ENCODE peak calls at places on chromosome 19, in four cellular contexts. One of them, this sample, is unnamed.
A peak's percentile ranks its signal among the peaks of the same experiment; 100 is the strongest.

GRCh38 chr19:42568006-42568405 is 26.7 kb downstream of the CEACAM8 start:
- DNase-seq in CD8-positive, alpha-beta T cell: no peak
- DNase-seq in stomach: no peak
- DNase-seq in endodermal cell: no peak
- DNase-seq in this sample: no peak

GRCh38 chr19:56538761-56539263 is at the start of gene ZFP28:
- DNase-seq in CD8-positive, alpha-beta T cell: no peak
- DNase-seq in stomach: no peak
- DNase-seq in endodermal cell: peak; percentile 91
- DNase-seq in this sample: no peak

GRCh38 chr19:28184997-28185396 is 1028.0 kb downstream of the UQCRFS1 start:
- DNase-seq in CD8-positive, alpha-beta T cell: no peak
- DNase-seq in stomach: no peak
- DNase-seq in endodermal cell: no peak
- DNase-seq in this sample: no peak

GRCh38 chr19:6862673-6863078 is 24.7 kb upstream of the ADGRE1 start:
- DNase-seq in CD8-positive, alpha-beta T cell: peak; percentile 91
- DNase-seq in stomach: peak; percentile 78
- DNase-seq in endodermal cell: peak; percentile 97
- DNase-seq in this sample: peak; percentile 89

GRCh38 chr19:35903550-35904179 is 1.3 kb downstream of the HCST start:
- DNase-seq in CD8-positive, alpha-beta T cell: peak; percentile 87
- DNase-seq in stomach: peak; percentile 77
- DNase-seq in endodermal cell: peak; percentile 92
- DNase-seq in this sample: peak; percentile 69

GRCh38 chr19:16623576-16623975 is 4.4 kb downstream of the MED26 start:
- DNase-seq in CD8-positive, alpha-beta T cell: no peak
- DNase-seq in stomach: no peak
- DNase-seq in endodermal cell: no peak
- DNase-seq in this sample: no peak

GRCh38 chr19:46674416-46675178 is 13.6 kb upstream of the DACT3 start:
- DNase-seq in CD8-positive, alpha-beta T cell: no peak
- DNase-seq in stomach: no peak
- DNase-seq in endodermal cell: peak; percentile 95
- DNase-seq in this sample: peak; percentile 66

GRCh38 chr19:47315125-47315821 is 5.6 kb downstream of the C5AR1 start:
- DNase-seq in CD8-positive, alpha-beta T cell: no peak
- DNase-seq in stomach: peak; percentile 44
- DNase-seq in endodermal cell: peak; percentile 77
- DNase-seq in this sample: no peak

GRCh38 chr19:50803633-50804419 is 13.6 kb downstream of the ACP4 start:
- DNase-seq in CD8-positive, alpha-beta T cell: no peak
- DNase-seq in stomach: no peak
- DNase-seq in endodermal cell: no peak
- DNase-seq in this sample: peak; percentile 83

GRCh38 chr19:34667349-34668076 is 9.4 kb downstream of the SCGB2B2 start:
- DNase-seq in CD8-positive, alpha-beta T cell: no peak
- DNase-seq in stomach: no peak
- DNase-seq in endodermal cell: no peak
- DNase-seq in this sample: no peak

GRCh38 chr19:49316284-49316683 is 8.7 kb downstream of the SLC6A16 start:
- DNase-seq in CD8-positive, alpha-beta T cell: no peak
- DNase-seq in stomach: no peak
- DNase-seq in endodermal cell: no peak
- DNase-seq in this sample: no peak

GRCh38 chr19:8702350-8702749 is 3.8 kb upstream of the ACTL9 start:
- DNase-seq in CD8-positive, alpha-beta T cell: peak; percentile 18
- DNase-seq in stomach: no peak
- DNase-seq in endodermal cell: no peak
- DNase-seq in this sample: no peak

GRCh38 chr19:38699647-38700349 is 44.5 kb downstream of the CAPN12 start:
- DNase-seq in CD8-positive, alpha-beta T cell: no peak
- DNase-seq in stomach: no peak
- DNase-seq in endodermal cell: no peak
- DNase-seq in this sample: no peak

GRCh38 chr19:3096902-3097326 is 2.8 kb downstream of the GNA11 start:
- DNase-seq in CD8-positive, alpha-beta T cell: no peak
- DNase-seq in stomach: no peak
- DNase-seq in endodermal cell: no peak
- DNase-seq in this sample: no peak

GRCh38 chr19:19170053-19170945 is at the start of gene MEF2B:
- DNase-seq in CD8-positive, alpha-beta T cell: peak; percentile 77
- DNase-seq in stomach: peak; percentile 88
- DNase-seq in endodermal cell: peak; percentile 97
- DNase-seq in this sample: peak; percentile 94

GRCh38 chr19:11164879-11165406 is 9.4 kb upstream of the SPC24 start:
- DNase-seq in CD8-positive, alpha-beta T cell: no peak
- DNase-seq in stomach: peak; percentile 65
- DNase-seq in endodermal cell: no peak
- DNase-seq in this sample: no peak

GRCh38 chr19:10848208-10848843 is at the start of gene C19orf38:
- DNase-seq in CD8-positive, alpha-beta T cell: no peak
- DNase-seq in stomach: no peak
- DNase-seq in endodermal cell: no peak
- DNase-seq in this sample: no peak

GRCh38 chr19:21901861-21902260 is 65.9 kb upstream of the ZNF43 start:
- DNase-seq in CD8-positive, alpha-beta T cell: no peak
- DNase-seq in stomach: no peak
- DNase-seq in endodermal cell: no peak
- DNase-seq in this sample: no peak

GRCh38 chr19:2327773-2328400 is 499 bp downstream of the LSM7 start:
- DNase-seq in CD8-positive, alpha-beta T cell: peak; percentile 48
- DNase-seq in stomach: peak; percentile 52
- DNase-seq in endodermal cell: peak; percentile 90
- DNase-seq in this sample: peak; percentile 80

GRCh38 chr19:30146346-30146745 is 204.3 kb downstream of the URI1 start:
- DNase-seq in CD8-positive, alpha-beta T cell: no peak
- DNase-seq in stomach: no peak
- DNase-seq in endodermal cell: no peak
- DNase-seq in this sample: no peak

GRCh38 chr19:16143399-16144215 is at the start of gene HSH2D:
- DNase-seq in CD8-positive, alpha-beta T cell: peak; percentile 79
- DNase-seq in stomach: peak; percentile 94
- DNase-seq in endodermal cell: peak; percentile 87
- DNase-seq in this sample: no peak

GRCh38 chr19:56974554-56975207 is 134.2 kb upstream of the PEG3 start:
- DNase-seq in CD8-positive, alpha-beta T cell: no peak
- DNase-seq in stomach: no peak
- DNase-seq in endodermal cell: no peak
- DNase-seq in this sample: no peak

GRCh38 chr19:48918801-48919247 is 14.7 kb upstream of the DHDH start:
- DNase-seq in CD8-positive, alpha-beta T cell: no peak
- DNase-seq in stomach: no peak
- DNase-seq in endodermal cell: peak; percentile 90
- DNase-seq in this sample: peak; percentile 77

GRCh38 chr19:7386308-7386707 is 37.6 kb downstream of the ARHGEF18 start:
- DNase-seq in CD8-positive, alpha-beta T cell: no peak
- DNase-seq in stomach: no peak
- DNase-seq in endodermal cell: peak; percentile 67
- DNase-seq in this sample: no peak

GRCh38 chr19:16441661-16442071 is 30.1 kb downstream of the EPS15L1 start:
- DNase-seq in CD8-positive, alpha-beta T cell: peak; percentile 16
- DNase-seq in stomach: no peak
- DNase-seq in endodermal cell: peak; percentile 89
- DNase-seq in this sample: peak; percentile 77

GRCh38 chr19:9945319-9945966 is 9.1 kb upstream of the OLFM2 start:
- DNase-seq in CD8-positive, alpha-beta T cell: no peak
- DNase-seq in stomach: peak; percentile 41
- DNase-seq in endodermal cell: peak; percentile 72
- DNase-seq in this sample: peak; percentile 31

GRCh38 chr19:40381321-40381720 is 8.7 kb downstream of the HIPK4 start:
- DNase-seq in CD8-positive, alpha-beta T cell: no peak
- DNase-seq in stomach: no peak
- DNase-seq in endodermal cell: peak; percentile 72
- DNase-seq in this sample: no peak

GRCh38 chr19:48636859-48637448 is at the start of gene DBP:
- DNase-seq in CD8-positive, alpha-beta T cell: peak; percentile 47
- DNase-seq in stomach: peak; percentile 45
- DNase-seq in endodermal cell: peak; percentile 83
- DNase-seq in this sample: no peak

GRCh38 chr19:48635263-48635965 is 1.8 kb downstream of the DBP start:
- DNase-seq in CD8-positive, alpha-beta T cell: peak; percentile 76
- DNase-seq in stomach: peak; percentile 75
- DNase-seq in endodermal cell: peak; percentile 90
- DNase-seq in this sample: peak; percentile 90

GRCh38 chr19:51694318-51695085 is 1.4 kb downstream of the SPACA6 start:
- DNase-seq in CD8-positive, alpha-beta T cell: no peak
- DNase-seq in stomach: peak; percentile 14
- DNase-seq in endodermal cell: no peak
- DNase-seq in this sample: no peak

GRCh38 chr19:58364127-58364526 is 1.6 kb upstream of the ZNF497 start:
- DNase-seq in CD8-positive, alpha-beta T cell: no peak
- DNase-seq in stomach: no peak
- DNase-seq in endodermal cell: no peak
- DNase-seq in this sample: no peak

GRCh38 chr19:29260477-29261317 is 47.7 kb upstream of the UQCRFS1 start:
- DNase-seq in CD8-positive, alpha-beta T cell: no peak
- DNase-seq in stomach: no peak
- DNase-seq in endodermal cell: peak; percentile 86
- DNase-seq in this sample: peak; percentile 74

GRCh38 chr19:51830263-51830662 is 35.3 kb downstream of the FPR3 start:
- DNase-seq in CD8-positive, alpha-beta T cell: no peak
- DNase-seq in stomach: no peak
- DNase-seq in endodermal cell: no peak
- DNase-seq in this sample: no peak

GRCh38 chr19:4454621-4454951 is 3.0 kb downstream of the UBXN6 start:
- DNase-seq in CD8-positive, alpha-beta T cell: no peak
- DNase-seq in stomach: no peak
- DNase-seq in endodermal cell: no peak
- DNase-seq in this sample: no peak
- H3K4me3 ChIP-seq in CD8-positive, alpha-beta T cell: no peak overlapping the region
- H3K4me3 ChIP-seq in stomach: no peak overlapping the region
- H3K4me3 ChIP-seq in endodermal cell: no peak overlapping the region
- H3K4me3 ChIP-seq in this sample: no peak overlapping the region

GRCh38 chr19:1284979-1285736 is 515 bp upstream of the EFNA2 start:
- DNase-seq in CD8-positive, alpha-beta T cell: no peak
- DNase-seq in stomach: no peak
- DNase-seq in endodermal cell: peak; percentile 77
- DNase-seq in this sample: peak; percentile 64
- H3K27ac ChIP-seq in CD8-positive, alpha-beta T cell: no peak overlapping the region
- H3K27ac ChIP-seq in stomach: no peak overlapping the region
- H3K27ac ChIP-seq in endodermal cell: no peak overlapping the region
- H3K27ac ChIP-seq in this sample: no peak overlapping the region

DNA sequence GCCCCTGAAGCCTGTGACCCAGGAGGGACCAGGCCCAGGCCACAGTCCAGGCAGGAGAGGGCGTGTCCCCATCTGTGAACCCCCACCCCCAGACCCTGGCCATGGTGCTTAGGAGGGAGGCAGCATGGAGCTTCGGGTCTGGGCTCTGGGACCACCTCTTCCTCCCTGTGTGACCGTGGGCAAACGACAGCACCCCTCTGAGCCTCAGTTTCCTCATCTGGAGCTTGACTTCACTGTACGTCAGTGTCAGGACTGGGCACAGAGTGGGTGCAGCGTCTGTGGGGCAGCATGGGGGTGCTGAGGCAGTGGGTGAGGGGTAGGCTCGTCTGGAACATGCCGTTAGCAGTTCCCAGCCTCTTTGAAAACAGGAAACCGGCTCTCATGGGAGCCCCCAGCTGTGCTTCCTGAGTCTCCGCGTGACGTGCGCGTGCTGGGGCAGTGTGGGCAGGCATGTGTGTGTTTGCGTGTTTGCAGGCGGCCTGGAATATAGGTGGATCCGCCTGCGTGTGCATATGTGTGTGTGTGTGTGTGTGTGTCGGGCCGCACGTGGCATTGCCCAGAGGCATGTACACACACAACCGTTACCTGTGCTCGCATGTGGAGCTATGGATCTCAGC is 15.7 kb downstream of the ARRDC2 start:
- DNase-seq in CD8-positive, alpha-beta T cell: peak; percentile 84
- DNase-seq in stomach: peak; percentile 64
- DNase-seq in endodermal cell: no peak
- DNase-seq in this sample: no peak
- H3K4me3 ChIP-seq in CD8-positive, alpha-beta T cell: peak overlapping the region; percentile 24
- H3K4me3 ChIP-seq in stomach: no peak overlapping the region
- H3K4me3 ChIP-seq in endodermal cell: no peak overlapping the region
- H3K4me3 ChIP-seq in this sample: no peak overlapping the region

GRCh38 chr19:44690131-44690440 is 8.9 kb upstream of the CEACAM16 start:
- DNase-seq in CD8-positive, alpha-beta T cell: no peak
- DNase-seq in stomach: no peak
- DNase-seq in endodermal cell: no peak
- DNase-seq in this sample: no peak
- H3K27ac ChIP-seq in CD8-positive, alpha-beta T cell: no peak overlapping the region
- H3K27ac ChIP-seq in stomach: no peak overlapping the region
- H3K27ac ChIP-seq in endodermal cell: no peak overlapping the region
- H3K27ac ChIP-seq in this sample: no peak overlapping the region

GRCh38 chr19:31258211-31259052 is 90.8 kb downstream of the TSHZ3 start:
- DNase-seq in CD8-positive, alpha-beta T cell: no peak
- DNase-seq in stomach: peak; percentile 20
- DNase-seq in endodermal cell: peak; percentile 61
- DNase-seq in this sample: no peak

GRCh38 chr19:31256601-31256990 is 92.6 kb downstream of the TSHZ3 start:
- DNase-seq in CD8-positive, alpha-beta T cell: no peak
- DNase-seq in stomach: no peak
- DNase-seq in endodermal cell: no peak
- DNase-seq in this sample: no peak

GRCh38 chr19:31255863-31256600 is 93.2 kb downstream of the TSHZ3 start:
- DNase-seq in CD8-positive, alpha-beta T cell: no peak
- DNase-seq in stomach: no peak
- DNase-seq in endodermal cell: no peak
- DNase-seq in this sample: no peak

GRCh38 chr19:31257025-31257424 is 92.2 kb downstream of the TSHZ3 start:
- DNase-seq in CD8-positive, alpha-beta T cell: no peak
- DNase-seq in stomach: no peak
- DNase-seq in endodermal cell: no peak
- DNase-seq in this sample: no peak

DNA sequence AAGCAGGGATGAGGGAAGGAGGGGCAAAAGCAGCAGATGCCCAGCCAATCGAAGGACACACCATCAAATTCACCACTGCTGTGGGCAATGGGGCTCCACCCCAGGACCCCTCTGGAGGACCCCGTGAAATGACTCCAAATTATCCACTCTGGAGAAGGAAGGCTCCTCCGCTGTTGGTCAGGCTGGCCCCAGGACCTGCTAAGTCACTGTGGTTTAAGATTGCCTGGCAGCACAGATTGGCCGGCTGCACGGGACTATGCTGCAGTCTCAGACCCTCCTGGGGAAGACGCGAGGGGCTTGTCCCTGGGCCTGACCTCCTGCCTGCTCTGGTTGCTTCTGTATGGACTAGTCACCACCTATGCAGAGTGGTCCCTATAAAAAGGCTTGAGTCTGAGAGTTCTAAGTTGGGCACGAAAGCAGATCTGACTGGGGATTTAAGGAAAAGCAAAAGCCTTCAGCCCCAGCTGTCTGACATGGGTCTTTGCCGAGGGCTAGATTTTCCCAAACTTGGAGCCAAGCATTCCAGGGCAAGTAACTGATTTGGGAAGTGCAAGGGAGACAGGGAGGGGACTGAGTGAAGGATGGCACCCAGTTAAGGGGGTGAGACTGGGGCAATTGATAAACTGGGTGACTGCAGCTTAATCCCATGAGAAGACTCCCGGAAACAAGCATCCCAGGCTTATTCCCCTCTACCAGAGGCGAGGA is 91.7 kb downstream of the TSHZ3 start:
- DNase-seq in CD8-positive, alpha-beta T cell: no peak
- DNase-seq in stomach: no peak
- DNase-seq in endodermal cell: no peak
- DNase-seq in this sample: no peak
- H3K4me3 ChIP-seq in CD8-positive, alpha-beta T cell: no peak overlapping the region
- H3K4me3 ChIP-seq in stomach: no peak overlapping the region
- H3K4me3 ChIP-seq in endodermal cell: no peak overlapping the region
- H3K4me3 ChIP-seq in this sample: no peak overlapping the region

This sample was measured in neural progenitor cell.